ENCODE peak calls at places on chromosomes 3 and 15, in four cellular contexts. P, Q, J and L are unnamed samples.

GRCh38 chr15:70185251-70185711 is 87.6 kb upstream of the TLE3 start:
- DNase-seq in P (no peak), Q (no peak), J (no peak), L (no peak)

GRCh38 chr3:106688463-106688862 is 688.8 kb upstream of the CCDC54 start:
- DNase-seq in P (no peak), Q (no peak), J (no peak), L (peak)

GRCh38 chr3:194373912-194374311 is 4.4 kb upstream of the LRRC15 start:
- DNase-seq in P (no peak), Q (no peak), J (no peak), L (no peak)

GRCh38 chr3:14125193-14126016 is 553 bp downstream of the TMEM43 start:
- DNase-seq in P (peak), Q (peak), J (no peak), L (peak)

GRCh38 chr3:152209060-152209459 is 59.7 kb upstream of the MBNL1 start:
- DNase-seq in P (no peak), Q (no peak), J (no peak), L (peak)

GRCh38 chr15:73284073-73284472 is 84.7 kb downstream of the HCN4 start:
- DNase-seq in P (no peak), Q (no peak), J (no peak), L (no peak)

GRCh38 chr3:100761211-100761921 is 52.1 kb downstream of the TFG start:
- DNase-seq in P (peak), Q (no peak), J (no peak), L (peak)

GRCh38 chr3:59809016-59809415 is 759.2 kb upstream of the CFAP20DC start:
- DNase-seq in P (no peak), Q (no peak), J (no peak), L (no peak)

GRCh38 chr3:69231929-69232437 is 109.6 kb upstream of the LMOD3 start:
- DNase-seq in P (no peak), Q (no peak), J (no peak), L (no peak)

GRCh38 chr3:188188911-188189310 is 35.0 kb downstream of the LPP start:
- DNase-seq in P (no peak), Q (no peak), J (no peak), L (no peak)

GRCh38 chr15:62742409-62743171 is 300.0 kb upstream of the TPM1 start:
- DNase-seq in P (peak), Q (peak), J (no peak), L (peak)

GRCh38 chr3:127667119-127667681 is 5.6 kb upstream of the ABTB1 start:
- DNase-seq in P (no peak), Q (no peak), J (no peak), L (no peak)

GRCh38 chr3:123489400-123490004 is 40.6 kb upstream of the ADCY5 start:
- DNase-seq in P (peak), Q (peak), J (no peak), L (peak)

GRCh38 chr3:16301490-16301889 is 36.5 kb downstream of the OXNAD1 start:
- DNase-seq in P (no peak), Q (no peak), J (no peak), L (no peak)

GRCh38 chr3:106587581-106587980 is 718.8 kb upstream of the CBLB start:
- DNase-seq in P (no peak), Q (no peak), J (no peak), L (no peak)

GRCh38 chr3:3927965-3928364 is 128.7 kb downstream of the LRRN1 start:
- DNase-seq in P (no peak), Q (no peak), J (no peak), L (no peak)

GRCh38 chr3:198071602-198072285 is 111.7 kb downstream of the LMLN start:
- DNase-seq in P (no peak), Q (peak), J (peak), L (peak)

GRCh38 chr3:36868614-36869436 is 76.0 kb downstream of the TRANK1 start:
- DNase-seq in P (peak), Q (peak), J (peak), L (peak)

GRCh38 chr3:192514754-192515660 is 212.3 kb downstream of the FGF12 start:
- DNase-seq in P (peak), Q (no peak), J (no peak), L (no peak)

GRCh38 chr3:146390967-146391366 is 78.4 kb downstream of the PLSCR2 start:
- DNase-seq in P (no peak), Q (no peak), J (no peak), L (no peak)

GRCh38 chr3:32395451-32395970 is 3.9 kb downstream of the CMTM7 start:
- DNase-seq in P (no peak), Q (no peak), J (no peak), L (no peak)

GRCh38 chr15:57566840-57567239 is 24.9 kb upstream of the MYZAP start:
- DNase-seq in P (no peak), Q (no peak), J (no peak), L (no peak)

GRCh38 chr3:124816206-124816605 is 71.0 kb downstream of the ITGB5 start:
- DNase-seq in P (no peak), Q (no peak), J (no peak), L (no peak)

GRCh38 chr15:95902606-95903005 is 427.9 kb upstream of the NR2F2 start:
- DNase-seq in P (no peak), Q (no peak), J (no peak), L (no peak)

GRCh38 chr3:98049271-98049670 is 14.2 kb upstream of the GABRR3 start:
- DNase-seq in P (no peak), Q (no peak), J (no peak), L (no peak)

GRCh38 chr3:177491301-177492031 is 294.2 kb upstream of the TBL1XR1 start:
- DNase-seq in P (no peak), Q (no peak), J (no peak), L (no peak)

GRCh38 chr15:70033529-70034140 is 64.1 kb downstream of the TLE3 start:
- DNase-seq in P (no peak), Q (no peak), J (no peak), L (no peak)

GRCh38 chr3:126338796-126339241 is 18.4 kb downstream of the KLF15 start:
- DNase-seq in P (peak), Q (no peak), J (no peak), L (no peak)
- TF ChIP-seq TCF7 in P (no peak), Q (no peak), J (no peak), L (no peak)

DNA sequence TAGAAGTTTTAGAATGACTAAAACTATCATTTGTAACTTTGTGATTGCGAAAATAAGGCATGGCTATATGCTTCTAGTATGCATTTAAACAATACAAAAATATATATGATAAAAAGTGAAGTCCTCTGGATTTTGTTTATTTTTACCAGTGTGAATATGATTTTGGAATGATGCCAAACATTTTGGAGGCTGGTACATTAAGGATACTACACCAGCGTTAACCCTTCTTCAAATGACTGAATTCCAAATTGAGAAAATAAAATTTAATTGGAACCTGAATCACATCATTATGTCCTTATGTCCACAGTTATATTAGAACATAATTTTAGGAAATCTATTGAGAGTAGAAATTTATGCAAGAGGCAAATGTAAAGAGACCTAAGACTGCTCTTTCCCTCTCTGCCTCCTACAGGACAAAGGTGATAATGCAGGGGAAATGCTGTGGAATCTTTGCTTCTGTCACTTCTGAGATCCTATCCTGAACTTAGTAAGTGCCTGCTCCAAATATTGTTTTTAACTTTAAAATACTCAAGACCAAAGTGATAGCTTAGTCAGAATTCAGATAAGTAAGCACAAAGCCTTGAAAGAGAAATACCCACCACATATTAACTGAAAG is 121.1 kb upstream of the NANOGP8 start:
- DNase-seq in P (no peak), Q (peak), J (no peak), L (peak)
- TF ChIP-seq TCF7 in P (no peak), Q (no peak), J (no peak), L (no peak)

GRCh38 chr3:163684651-163685050 is 1393.6 kb downstream of the SI start:
- DNase-seq in P (no peak), Q (no peak), J (no peak), L (no peak)
- TF ChIP-seq TCF7 in P (no peak), Q (no peak), J (no peak), L (no peak)

GRCh38 chr3:55060921-55061555 is 133.2 kb upstream of the LRTM1 start:
- DNase-seq in P (no peak), Q (no peak), J (no peak), L (no peak)

GRCh38 chr3:55064164-55064563 is 136.3 kb upstream of the LRTM1 start:
- DNase-seq in P (no peak), Q (no peak), J (no peak), L (no peak)

GRCh38 chr3:55066406-55067128 is 138.7 kb upstream of the LRTM1 start:
- DNase-seq in P (no peak), Q (no peak), J (no peak), L (no peak)

GRCh38 chr3:55061619-55062018 is 133.8 kb upstream of the LRTM1 start:
- DNase-seq in P (no peak), Q (no peak), J (no peak), L (no peak)

GRCh38 chr3:55065331-55065730 is 137.5 kb upstream of the LRTM1 start:
- DNase-seq in P (no peak), Q (no peak), J (no peak), L (no peak)
- TF ChIP-seq TCF7 in P (no peak), Q (no peak), J (no peak), L (no peak)

GRCh38 chr3:130934442-130935089 is 40.7 kb downstream of the ATP2C1 start:
- DNase-seq in P (no peak), Q (no peak), J (no peak), L (no peak)

GRCh38 chr3:130935761-130936160 is 41.9 kb downstream of the ATP2C1 start:
- DNase-seq in P (no peak), Q (no peak), J (no peak), L (no peak)

GRCh38 chr3:130929827-130930226 is 35.9 kb downstream of the ATP2C1 start:
- DNase-seq in P (no peak), Q (no peak), J (no peak), L (no peak)

GRCh38 chr3:130933801-130934345 is 40.0 kb downstream of the ATP2C1 start:
- DNase-seq in P (no peak), Q (no peak), J (no peak), L (no peak)

DNA sequence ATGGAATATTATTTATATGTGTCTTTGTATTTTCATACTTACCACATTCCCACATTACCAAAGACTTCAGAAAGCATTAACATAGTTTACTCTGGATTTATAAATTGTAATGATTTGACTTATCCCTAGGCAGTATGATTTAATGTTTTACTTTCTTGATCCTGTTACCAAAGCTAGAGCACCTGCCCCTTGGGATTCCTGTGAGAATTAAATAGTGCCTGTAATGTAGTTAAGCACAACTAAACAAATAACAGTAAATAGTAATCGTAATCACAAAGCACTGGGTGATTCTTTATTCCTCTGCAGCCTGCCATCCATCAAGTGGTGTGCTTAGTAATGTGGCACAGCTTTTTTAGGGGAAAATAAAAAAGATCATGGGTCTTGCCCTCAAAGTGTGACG is 39.1 kb downstream of the ATP2C1 start:
- DNase-seq in P (no peak), Q (no peak), J (no peak), L (no peak)
- TF ChIP-seq TCF7 in P (no peak), Q (no peak), J (no peak), L (no peak)

GRCh38 chr15:31088672-31089360 is 12.7 kb downstream of the TRPM1 start:
- DNase-seq in P (no peak), Q (no peak), J (no peak), L (peak)
- TF ChIP-seq TCF7 in P (no peak), Q (no peak), J (no peak), L (no peak)

GRCh38 chr15:60757273-60757672 is 278.3 kb upstream of the ICE2 start:
- DNase-seq in P (no peak), Q (no peak), J (no peak), L (no peak)

GRCh38 chr15:60757831-60758570 is 279.1 kb upstream of the ICE2 start:
- DNase-seq in P (no peak), Q (no peak), J (no peak), L (peak)

GRCh38 chr15:60752973-60753720 is 274.2 kb upstream of the ICE2 start:
- DNase-seq in P (no peak), Q (no peak), J (no peak), L (peak)

GRCh38 chr15:60751985-60752952 is 273.3 kb upstream of the ICE2 start:
- DNase-seq in P (no peak), Q (no peak), J (no peak), L (peak)
- TF ChIP-seq TCF7 in P (no peak), Q (no peak), J (no peak), L (peak)